ENCODE peak calls at places on chromosomes 12 and 14, in six cellular contexts. H is HuH-7.5; U is T-helper 22 cell; P is stimulated activated CD4-positive, alpha-beta T cell treated with anti-CD3 and anti-CD28 coated beads, Interleukin-1b, Interleukin-23, amount 100 ng/mL, for 1 hour; G is iris pigment epithelial cell; J is ovary. D is an unnamed sample.
A peak's percentile ranks its signal among the peaks of the same experiment; 100 is the strongest.

GRCh38 chr14:63174760-63175191 is 29.5 kb upstream of the RHOJ start:
- DNase-seq in H (peak; percentile 15), U (no peak), P (no peak), G (peak; percentile 52), J (no peak), D (no peak)

GRCh38 chr12:34606749-34607519 is 584.6 kb downstream of the ALG10 start:
- DNase-seq in H (no peak), U (no peak), P (no peak), G (no peak), J (no peak), D (peak; percentile 34)

GRCh38 chr12:96195845-96196451 is 1.8 kb downstream of the ELK3 start:
- DNase-seq in H (peak; percentile 29), U (peak; percentile 47), P (no peak), G (peak; percentile 72), J (no peak), D (no peak)

GRCh38 chr12:104439137-104439536 is 17.6 kb upstream of the CHST11 start:
- DNase-seq in H (no peak), U (no peak), P (no peak), G (no peak), J (no peak), D (no peak)

GRCh38 chr14:65471038-65471878 is 58.7 kb downstream of the FUT8 start:
- DNase-seq in H (no peak), U (no peak), P (no peak), G (no peak), J (no peak), D (no peak)

GRCh38 chr12:38886064-38886463 is 19.3 kb downstream of the CPNE8 start:
- DNase-seq in H (peak; percentile 15), U (no peak), P (no peak), G (peak; percentile 46), J (no peak), D (no peak)

GRCh38 chr12:94676011-94676709 is 25.8 kb upstream of the TMCC3 start:
- DNase-seq in H (no peak), U (no peak), P (no peak), G (peak; percentile 39), J (peak; percentile 51), D (no peak)

GRCh38 chr14:89466460-89466859 is 49.4 kb upstream of the FOXN3 start:
- DNase-seq in H (no peak), U (no peak), P (no peak), G (no peak), J (no peak), D (no peak)

GRCh38 chr12:54439521-54440255 is 20.6 kb upstream of the ITGA5 start:
- DNase-seq in H (peak; percentile 59), U (no peak), P (no peak), G (peak; percentile 72), J (no peak), D (no peak)

GRCh38 chr14:31263485-31264133 is 56.0 kb upstream of the HECTD1 start:
- DNase-seq in H (no peak), U (no peak), P (no peak), G (peak; percentile 100), J (peak; percentile 46), D (no peak)

GRCh38 chr12:29796823-29797263 is 13.1 kb upstream of the TMTC1 start:
- DNase-seq in H (no peak), U (no peak), P (no peak), G (peak; percentile 94), J (peak; percentile 31), D (no peak)

GRCh38 chr14:58098507-58098906 is 53.5 kb downstream of the ARMH4 start:
- DNase-seq in H (no peak), U (no peak), P (no peak), G (no peak), J (no peak), D (no peak)

GRCh38 chr12:29232086-29232485 is 83.0 kb downstream of the FAR2 start:
- DNase-seq in H (no peak), U (no peak), P (no peak), G (peak; percentile 42), J (no peak), D (no peak)

GRCh38 chr12:113161415-113162016 is 12.0 kb downstream of the CFAP73 start:
- DNase-seq in H (peak; percentile 58), U (no peak), P (no peak), G (peak; percentile 44), J (no peak), D (no peak)

GRCh38 chr12:80268924-80269749 is 169.8 kb downstream of the OTOGL start:
- DNase-seq in H (no peak), U (no peak), P (no peak), G (peak; percentile 88), J (no peak), D (no peak)

GRCh38 chr12:93302331-93303229 is 75.1 kb upstream of the NUDT4 start:
- DNase-seq in H (no peak), U (no peak), P (no peak), G (peak; percentile 97), J (no peak), D (no peak)

GRCh38 chr12:100651694-100652093 is 78.2 kb downstream of the GAS2L3 start:
- DNase-seq in H (no peak), U (no peak), P (no peak), G (peak; percentile 11), J (no peak), D (no peak)

GRCh38 chr14:98932436-98933325 is 339.3 kb downstream of the BCL11B start:
- DNase-seq in H (no peak), U (no peak), P (no peak), G (no peak), J (no peak), D (no peak)

GRCh38 chr12:114812858-114813761 is 129.1 kb upstream of the TBX3 start:
- DNase-seq in H (peak; percentile 37), U (no peak), P (no peak), G (peak; percentile 74), J (peak; percentile 43), D (no peak)

GRCh38 chr12:19938031-19938430 is 430.3 kb upstream of the PDE3A start:
- DNase-seq in H (no peak), U (no peak), P (no peak), G (no peak), J (no peak), D (no peak)

GRCh38 chr14:89351364-89351957 is 65.6 kb downstream of the FOXN3 start:
- DNase-seq in H (peak; percentile 52), U (no peak), P (no peak), G (peak; percentile 35), J (peak; percentile 69), D (peak; percentile 83)

GRCh38 chr12:56694161-56694560 is 6.1 kb upstream of the PTGES3 start:
- DNase-seq in H (no peak), U (no peak), P (no peak), G (no peak), J (no peak), D (no peak)

GRCh38 chr12:120677765-120678473 is 9.0 kb upstream of the MLEC start:
- DNase-seq in H (no peak), U (no peak), P (no peak), G (peak; percentile 57), J (no peak), D (no peak)

GRCh38 chr12:131948166-131948712 is 1.5 kb upstream of the EP400 start:
- DNase-seq in H (no peak), U (no peak), P (no peak), G (no peak), J (peak; percentile 10), D (peak; percentile 21)

GRCh38 chr14:100384819-100385813 is 62.0 kb downstream of the SLC25A47 start:
- DNase-seq in H (no peak), U (no peak), P (no peak), G (peak; percentile 81), J (no peak), D (no peak)

GRCh38 chr12:51753980-51754675 is 94.4 kb downstream of the FIGNL2 start:
- DNase-seq in H (no peak), U (no peak), P (no peak), G (no peak), J (no peak), D (no peak)

GRCh38 chr12:6766651-6767300 is 613 bp downstream of the PTMS start:
- DNase-seq in H (peak; percentile 74), U (peak; percentile 22), P (no peak), G (peak; percentile 74), J (peak; percentile 84), D (peak; percentile 80)

GRCh38 chr12:20946732-20947131 is 136.2 kb downstream of the SLCO1B3 start:
- DNase-seq in H (no peak), U (no peak), P (no peak), G (peak; percentile 7), J (no peak), D (peak; percentile 44)

GRCh38 chr14:77342726-77343397 is 22.0 kb downstream of the GSTZ1 start:
- DNase-seq in H (no peak), U (no peak), P (no peak), G (no peak), J (no peak), D (no peak)